ENCODE peak calls at places on chromosome 11, in four cellular contexts. U is K562, S is GM12878, P is IMR-90. T is an unnamed sample.

GRCh38 chr11:62401781-62402180 is 17.1 kb upstream of the SCGB1A1 start:
- DNase-seq in U (no peak), S (no peak), P (no peak), T (no peak)

GRCh38 chr11:69442807-69443137 is 38.7 kb upstream of the LINC01488 start:
- DNase-seq in S (no peak), U (peak), P (peak), T (no peak)

GRCh38 chr11:2240834-2241233 is 29.6 kb downstream of the ASCL2 start:
- DNase-seq in S (no peak), U (no peak), P (no peak), T (no peak)

GRCh38 chr11:80587906-80588305 is 1147.1 kb upstream of the TENM4 start:
- DNase-seq in U (no peak), P (no peak), S (no peak), T (no peak)

GRCh38 chr11:27456140-27456801 is 16.3 kb downstream of the LGR4 start:
- DNase-seq in P (peak), S (no peak), U (no peak), T (no peak)

GRCh38 chr11:2860636-2861035 is 24.9 kb downstream of the CDKN1C start:
- DNase-seq in P (peak), U (no peak), S (peak), T (peak)

GRCh38 chr11:61510178-61510979 is 1.8 kb downstream of the LRRC10B start:
- DNase-seq in S (no peak), P (no peak), U (no peak), T (no peak)

GRCh38 chr11:118247041-118247440 is 5.1 kb downstream of the MPZL3 start:
- DNase-seq in U (no peak), S (no peak), P (no peak), T (no peak)

GRCh38 chr11:1514349-1515061 is 27.9 kb upstream of the MOB2 start:
- DNase-seq in P (no peak), U (no peak), S (no peak), T (no peak)

GRCh38 chr11:1747753-1748466 is 2.5 kb downstream of the IFITM10 start:
- DNase-seq in P (no peak), U (no peak), S (no peak), T (no peak)

GRCh38 chr11:2401436-2401984 is 960 bp downstream of the TSSC4 start:
- DNase-seq in P (no peak), U (peak), S (no peak), T (peak)

GRCh38 chr11:37449146-37449545 is 851.1 kb upstream of the RAG2 start:
- DNase-seq in U (peak), P (peak), S (no peak), T (peak)

GRCh38 chr11:96187779-96188624 is 155.0 kb downstream of the MAML2 start:
- DNase-seq in P (peak), S (no peak), U (no peak), T (peak)

GRCh38 chr11:61028135-61028729 is 56.8 kb downstream of the CD6 start:
- DNase-seq in S (peak), U (no peak), P (no peak), T (no peak)

GRCh38 chr11:19767691-19768151 is 55.1 kb downstream of the NAV2 start:
- DNase-seq in S (no peak), P (no peak), U (no peak), T (no peak)

GRCh38 chr11:70713988-70714665 is 315.8 kb downstream of the CTTN start:
- DNase-seq in P (no peak), U (no peak), S (no peak), T (no peak)

GRCh38 chr11:26286472-26287066 is 45.4 kb upstream of the ANO3 start:
- DNase-seq in P (peak), U (peak), S (no peak), T (no peak)

GRCh38 chr11:95375881-95376280 is 144.9 kb upstream of the SESN3 start:
- DNase-seq in P (peak), S (no peak), U (no peak), T (no peak)

GRCh38 chr11:32154275-32154674 is 63.4 kb downstream of the RCN1 start:
- DNase-seq in S (peak), P (peak), U (peak), T (peak)

GRCh38 chr11:88345408-88345807 is 7.9 kb upstream of the CTSC start:
- DNase-seq in S (no peak), U (no peak), P (peak), T (no peak)

GRCh38 chr11:81644239-81644840 is 1089.3 kb downstream of the FAM181B start:
- DNase-seq in S (no peak), U (peak), P (peak), T (peak)

GRCh38 chr11:106446961-106447360 is 369.5 kb downstream of the AASDHPPT start:
- DNase-seq in U (no peak), P (no peak), S (no peak), T (no peak)

GRCh38 chr11:13897606-13898276 is 64.8 kb upstream of the SPON1 start:
- DNase-seq in S (no peak), P (no peak), U (no peak), T (no peak)

GRCh38 chr11:97461044-97461880 is 1071.4 kb downstream of the JRKL start:
- DNase-seq in P (no peak), S (no peak), U (no peak), T (no peak)

GRCh38 chr11:93370260-93370659 is 39.7 kb downstream of the DEUP1 start:
- DNase-seq in P (no peak), S (no peak), U (no peak), T (no peak)
- TF ChIP-seq ELK1 in P (no peak), S (no peak), U (no peak), T (no peak)

GRCh38 chr11:131530411-131530810 is 160.0 kb downstream of the NTM start:
- DNase-seq in P (no peak), S (no peak), U (no peak), T (no peak)
- TF ChIP-seq ELK1 in P (no peak), S (no peak), U (no peak), T (no peak)

GRCh38 chr11:43377380-43377779 is 18.7 kb downstream of the TTC17 start:
- DNase-seq in S (no peak), P (no peak), U (no peak), T (no peak)
- TF ChIP-seq ELK1 in S (no peak), P (no peak), U (no peak), T (no peak)

GRCh38 chr11:100176456-100176855 is 510.6 kb upstream of the ARHGAP42 start:
- DNase-seq in P (no peak), S (no peak), U (no peak), T (no peak)
- TF ChIP-seq ELK1 in P (no peak), S (no peak), U (no peak), T (no peak)

DNA sequence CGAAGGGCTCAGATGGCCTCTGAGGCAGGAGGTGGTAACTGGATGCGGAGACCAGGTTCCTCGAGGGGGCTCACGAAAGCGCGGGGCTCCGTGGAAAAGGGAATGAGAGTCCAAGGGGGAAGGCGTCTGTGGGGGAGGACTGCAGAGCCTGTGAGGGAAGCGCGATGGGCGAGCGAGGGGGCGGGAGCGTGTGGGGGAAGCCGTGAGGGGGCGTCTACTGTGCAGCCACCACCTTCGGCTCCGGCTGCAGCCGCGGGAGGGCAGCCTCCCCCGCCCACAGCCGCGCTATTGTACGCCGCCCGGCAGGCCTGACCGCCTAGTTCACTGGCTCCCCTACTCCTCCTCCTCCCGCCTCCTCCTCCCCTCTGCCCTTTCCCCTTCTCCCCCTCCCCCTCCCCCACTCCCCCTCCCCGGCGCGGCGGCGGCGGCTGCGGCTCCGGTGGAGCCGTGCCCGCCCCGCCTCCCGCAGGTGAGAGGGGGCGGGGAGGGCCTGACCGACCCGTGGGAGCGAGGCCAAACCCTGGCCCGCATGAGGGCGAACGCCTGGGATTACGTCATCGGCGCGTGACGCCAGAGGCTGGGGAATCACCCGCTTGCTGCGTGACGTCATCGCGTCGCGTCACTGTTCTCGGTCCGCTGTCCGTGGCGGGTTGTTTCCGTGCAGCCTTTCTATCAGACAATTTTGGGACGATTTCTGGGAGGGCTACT is at the start of gene PAK1:
- DNase-seq in P (peak), U (peak), S (no peak), T (peak)
- TF ChIP-seq ELK1 in P (no peak), U (no peak), S (peak), T (no peak)

GRCh38 chr11:72609045-72609444 is 65.2 kb downstream of the PDE2A start:
- DNase-seq in P (peak), U (peak), S (no peak), T (no peak)
- TF ChIP-seq ELK1 in P (no peak), U (no peak), S (no peak), T (no peak)

GRCh38 chr11:84963240-84963639 is 663.9 kb downstream of the DLG2 start:
- DNase-seq in S (no peak), P (no peak), U (no peak), T (no peak)
- TF ChIP-seq ELK1 in S (no peak), P (no peak), U (no peak), T (no peak)

GRCh38 chr11:123132881-123133280 is 62.2 kb downstream of the CLMP start:
- DNase-seq in P (no peak), S (no peak), U (no peak), T (no peak)

GRCh38 chr11:123143476-123143875 is 51.6 kb downstream of the CLMP start:
- DNase-seq in S (no peak), P (no peak), U (no peak), T (no peak)

GRCh38 chr11:123135863-123136446 is 59.1 kb downstream of the CLMP start:
- DNase-seq in P (no peak), U (no peak), S (no peak), T (no peak)

GRCh38 chr11:123139206-123139605 is 55.8 kb downstream of the CLMP start:
- DNase-seq in S (no peak), U (no peak), P (no peak), T (no peak)

DNA sequence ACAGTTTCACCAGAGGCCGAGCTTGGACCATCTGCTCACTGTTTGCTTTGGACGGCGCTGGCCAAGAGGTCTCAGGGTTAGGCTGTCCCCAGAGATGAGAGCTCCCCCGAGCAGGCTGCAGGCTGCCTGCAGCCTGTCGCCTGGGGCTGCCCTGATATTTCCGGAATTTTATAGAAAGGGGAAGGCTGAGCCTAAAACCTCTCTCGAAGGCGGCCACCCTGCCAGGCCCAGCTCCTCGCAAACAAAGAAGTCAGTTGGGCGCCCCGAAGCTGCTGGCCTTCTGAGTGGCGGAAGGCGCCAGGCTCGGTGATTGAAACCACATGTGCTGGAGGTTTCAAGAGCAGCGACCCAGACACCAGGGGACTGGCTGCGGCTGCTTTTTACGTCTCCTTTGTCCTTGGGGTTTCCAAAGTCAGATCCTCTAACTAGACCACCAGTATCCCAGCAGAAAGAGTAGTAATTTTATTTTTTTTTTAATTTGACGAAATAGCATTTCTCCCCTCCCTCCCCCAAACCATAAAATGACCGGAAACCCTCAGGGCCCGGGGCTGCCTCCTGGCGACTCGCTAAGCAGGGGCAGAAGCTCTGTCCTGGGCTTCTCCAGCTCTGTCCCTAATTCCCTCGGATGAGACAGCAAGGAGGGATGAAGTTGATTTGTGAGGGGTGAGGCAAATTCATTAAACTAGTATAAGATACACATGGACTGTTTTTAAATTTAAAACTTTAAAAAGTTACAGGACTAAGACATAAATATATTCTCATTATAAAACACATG is 57.4 kb downstream of the CLMP start:
- DNase-seq in S (no peak), P (peak), U (no peak), T (no peak)
- TF ChIP-seq ELK1 in S (no peak), P (no peak), U (no peak), T (no peak)

DNA sequence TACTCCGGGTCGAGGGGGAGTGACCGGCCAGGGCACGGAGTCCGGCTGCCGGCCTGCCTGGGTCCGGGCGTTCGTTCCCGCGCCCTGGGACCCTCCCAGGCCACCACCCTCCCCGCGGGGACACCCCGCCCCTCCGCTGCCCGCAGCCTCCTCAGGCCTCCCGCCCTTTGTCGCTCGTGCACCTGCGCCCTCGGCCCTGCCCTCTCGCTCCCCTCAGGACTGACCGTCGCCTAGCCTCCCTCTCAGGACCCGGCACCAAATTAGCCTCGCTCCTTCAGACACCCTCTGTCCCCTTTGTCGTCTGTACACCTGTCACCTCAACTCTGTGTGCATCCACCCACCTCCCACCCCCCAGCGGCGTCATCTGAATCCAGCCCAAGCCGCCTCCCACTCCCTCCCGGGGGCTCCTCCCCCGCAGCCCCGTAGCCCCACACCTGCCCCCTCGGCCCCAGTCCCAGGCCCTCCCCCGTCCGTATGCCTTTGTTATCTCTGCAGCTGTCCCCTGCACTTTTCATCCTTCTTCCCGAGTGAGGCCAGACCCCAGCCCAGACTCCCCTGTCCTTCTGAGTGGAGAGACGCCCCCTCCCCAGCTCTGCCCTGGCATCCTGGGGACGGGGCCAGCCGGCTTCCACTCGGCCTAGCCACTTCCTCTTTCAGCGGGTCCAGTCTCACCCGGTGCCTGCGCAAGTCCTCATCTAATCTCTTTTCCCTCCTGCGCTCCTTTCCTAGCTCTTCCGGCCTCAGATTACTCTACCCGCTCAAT is 643 bp downstream of the TIGD3 start:
- DNase-seq in P (no peak), S (no peak), U (peak), T (peak)
- TF ChIP-seq ELK1 in P (no peak), S (no peak), U (no peak), T (no peak)

GRCh38 chr11:126191379-126192073 is 19.9 kb downstream of the RPUSD4 start:
- DNase-seq in S (no peak), U (no peak), P (no peak), T (no peak)

GRCh38 chr11:126193038-126193478 is 18.4 kb downstream of the RPUSD4 start:
- DNase-seq in S (no peak), P (no peak), U (no peak), T (no peak)

GRCh38 chr11:126190792-126191191 is 20.7 kb downstream of the RPUSD4 start:
- DNase-seq in U (no peak), S (no peak), P (no peak), T (no peak)

GRCh38 chr11:126194121-126194543 is 17.3 kb downstream of the RPUSD4 start:
- DNase-seq in U (peak), S (no peak), P (peak), T (peak)

GRCh38 chr11:126192386-126192785 is 19.1 kb downstream of the RPUSD4 start:
- DNase-seq in U (no peak), S (no peak), P (no peak), T (no peak)
- TF ChIP-seq ELK1 in U (no peak), S (no peak), P (no peak), T (no peak)

T was measured in A549.